ENCODE peak calls at places on chromosomes 7 and 10, in six cellular contexts. One of them, this sample, is unnamed.

GRCh38 chr10:111211756-111212155 is 134.9 kb downstream of the ADRA2A start:
- DNase-seq in activated T-cell treated with anti-CD3 and anti-CD28 coated beads, Interleukin-2, amount 50 U/mL, for 1 hour: no peak
- DNase-seq in T47D: no peak
- DNase-seq in cardiac septum: no peak
- DNase-seq in stimulated activated CD4-positive, alpha-beta T cell treated with anti-CD3 and anti-CD28 coated beads, Interleukin-4, amount 100 ng/mL, for 1 hour: no peak
- DNase-seq in left colon: no peak
- DNase-seq in this sample: no peak

GRCh38 chr7:131302876-131303707 is 24.6 kb upstream of the MKLN1 start:
- DNase-seq in T47D: peak; percentile 31
- DNase-seq in left colon: no peak
- DNase-seq in stimulated activated CD4-positive, alpha-beta T cell treated with anti-CD3 and anti-CD28 coated beads, Interleukin-4, amount 100 ng/mL, for 1 hour: peak; percentile 25
- DNase-seq in activated T-cell treated with anti-CD3 and anti-CD28 coated beads, Interleukin-2, amount 50 U/mL, for 1 hour: peak; percentile 31
- DNase-seq in cardiac septum: no peak
- DNase-seq in this sample: no peak

GRCh38 chr7:81273601-81274397 is 354.9 kb upstream of the SEMA3C start:
- DNase-seq in activated T-cell treated with anti-CD3 and anti-CD28 coated beads, Interleukin-2, amount 50 U/mL, for 1 hour: no peak
- DNase-seq in left colon: no peak
- DNase-seq in T47D: no peak
- DNase-seq in stimulated activated CD4-positive, alpha-beta T cell treated with anti-CD3 and anti-CD28 coated beads, Interleukin-4, amount 100 ng/mL, for 1 hour: no peak
- DNase-seq in cardiac septum: no peak
- DNase-seq in this sample: no peak

GRCh38 chr10:96292971-96293909 is 11.0 kb upstream of the DNTT start:
- DNase-seq in left colon: no peak
- DNase-seq in activated T-cell treated with anti-CD3 and anti-CD28 coated beads, Interleukin-2, amount 50 U/mL, for 1 hour: no peak
- DNase-seq in T47D: peak; percentile 42
- DNase-seq in cardiac septum: no peak
- DNase-seq in stimulated activated CD4-positive, alpha-beta T cell treated with anti-CD3 and anti-CD28 coated beads, Interleukin-4, amount 100 ng/mL, for 1 hour: no peak
- DNase-seq in this sample: no peak

GRCh38 chr7:84123903-84124573 is 70.6 kb downstream of the SEMA3A start:
- DNase-seq in left colon: no peak
- DNase-seq in stimulated activated CD4-positive, alpha-beta T cell treated with anti-CD3 and anti-CD28 coated beads, Interleukin-4, amount 100 ng/mL, for 1 hour: no peak
- DNase-seq in cardiac septum: no peak
- DNase-seq in activated T-cell treated with anti-CD3 and anti-CD28 coated beads, Interleukin-2, amount 50 U/mL, for 1 hour: no peak
- DNase-seq in T47D: no peak
- DNase-seq in this sample: no peak

GRCh38 chr10:86364551-86365345 is 1.8 kb downstream of the GRID1 start:
- DNase-seq in T47D: no peak
- DNase-seq in cardiac septum: peak; percentile 57
- DNase-seq in left colon: peak; percentile 20
- DNase-seq in stimulated activated CD4-positive, alpha-beta T cell treated with anti-CD3 and anti-CD28 coated beads, Interleukin-4, amount 100 ng/mL, for 1 hour: no peak
- DNase-seq in activated T-cell treated with anti-CD3 and anti-CD28 coated beads, Interleukin-2, amount 50 U/mL, for 1 hour: no peak
- DNase-seq in this sample: no peak

GRCh38 chr10:23338155-23338828 is 6.3 kb downstream of the C10orf67 start:
- DNase-seq in activated T-cell treated with anti-CD3 and anti-CD28 coated beads, Interleukin-2, amount 50 U/mL, for 1 hour: no peak
- DNase-seq in T47D: no peak
- DNase-seq in left colon: no peak
- DNase-seq in stimulated activated CD4-positive, alpha-beta T cell treated with anti-CD3 and anti-CD28 coated beads, Interleukin-4, amount 100 ng/mL, for 1 hour: no peak
- DNase-seq in cardiac septum: no peak
- DNase-seq in this sample: no peak

GRCh38 chr10:123270221-123270620 is 116.0 kb downstream of the BUB3 start:
- DNase-seq in stimulated activated CD4-positive, alpha-beta T cell treated with anti-CD3 and anti-CD28 coated beads, Interleukin-4, amount 100 ng/mL, for 1 hour: no peak
- DNase-seq in activated T-cell treated with anti-CD3 and anti-CD28 coated beads, Interleukin-2, amount 50 U/mL, for 1 hour: no peak
- DNase-seq in left colon: no peak
- DNase-seq in cardiac septum: no peak
- DNase-seq in T47D: no peak
- DNase-seq in this sample: no peak

GRCh38 chr7:69166979-69167516 is 431.2 kb upstream of the AUTS2 start:
- DNase-seq in activated T-cell treated with anti-CD3 and anti-CD28 coated beads, Interleukin-2, amount 50 U/mL, for 1 hour: no peak
- DNase-seq in T47D: no peak
- DNase-seq in stimulated activated CD4-positive, alpha-beta T cell treated with anti-CD3 and anti-CD28 coated beads, Interleukin-4, amount 100 ng/mL, for 1 hour: no peak
- DNase-seq in cardiac septum: no peak
- DNase-seq in left colon: no peak
- DNase-seq in this sample: no peak

GRCh38 chr10:69716711-69717560 is 84.8 kb upstream of the COL13A1 start:
- DNase-seq in cardiac septum: no peak
- DNase-seq in left colon: no peak
- DNase-seq in T47D: peak; percentile 56
- DNase-seq in stimulated activated CD4-positive, alpha-beta T cell treated with anti-CD3 and anti-CD28 coated beads, Interleukin-4, amount 100 ng/mL, for 1 hour: peak; percentile 64
- DNase-seq in activated T-cell treated with anti-CD3 and anti-CD28 coated beads, Interleukin-2, amount 50 U/mL, for 1 hour: peak; percentile 60
- DNase-seq in this sample: peak; percentile 35

GRCh38 chr7:137953692-137954470 is 48.0 kb downstream of the CREB3L2 start:
- DNase-seq in activated T-cell treated with anti-CD3 and anti-CD28 coated beads, Interleukin-2, amount 50 U/mL, for 1 hour: no peak
- DNase-seq in cardiac septum: no peak
- DNase-seq in stimulated activated CD4-positive, alpha-beta T cell treated with anti-CD3 and anti-CD28 coated beads, Interleukin-4, amount 100 ng/mL, for 1 hour: no peak
- DNase-seq in T47D: no peak
- DNase-seq in left colon: peak; percentile 56
- DNase-seq in this sample: no peak

GRCh38 chr10:97024181-97025073 is 161.3 kb downstream of the SLIT1 start:
- DNase-seq in activated T-cell treated with anti-CD3 and anti-CD28 coated beads, Interleukin-2, amount 50 U/mL, for 1 hour: peak; percentile 2
- DNase-seq in T47D: no peak
- DNase-seq in left colon: no peak
- DNase-seq in cardiac septum: peak; percentile 76
- DNase-seq in stimulated activated CD4-positive, alpha-beta T cell treated with anti-CD3 and anti-CD28 coated beads, Interleukin-4, amount 100 ng/mL, for 1 hour: no peak
- DNase-seq in this sample: no peak

GRCh38 chr10:46048152-46048551 is 2.1 kb upstream of the MSMB start:
- DNase-seq in left colon: no peak
- DNase-seq in stimulated activated CD4-positive, alpha-beta T cell treated with anti-CD3 and anti-CD28 coated beads, Interleukin-4, amount 100 ng/mL, for 1 hour: no peak
- DNase-seq in activated T-cell treated with anti-CD3 and anti-CD28 coated beads, Interleukin-2, amount 50 U/mL, for 1 hour: no peak
- DNase-seq in cardiac septum: no peak
- DNase-seq in T47D: no peak
- DNase-seq in this sample: no peak

GRCh38 chr7:29039747-29040569 is 81.8 kb upstream of the TRIL start:
- DNase-seq in activated T-cell treated with anti-CD3 and anti-CD28 coated beads, Interleukin-2, amount 50 U/mL, for 1 hour: no peak
- DNase-seq in left colon: no peak
- DNase-seq in stimulated activated CD4-positive, alpha-beta T cell treated with anti-CD3 and anti-CD28 coated beads, Interleukin-4, amount 100 ng/mL, for 1 hour: no peak
- DNase-seq in cardiac septum: no peak
- DNase-seq in T47D: no peak
- DNase-seq in this sample: no peak

GRCh38 chr10:4678023-4678950 is 147.7 kb upstream of the AKR1E2 start:
- DNase-seq in cardiac septum: no peak
- DNase-seq in activated T-cell treated with anti-CD3 and anti-CD28 coated beads, Interleukin-2, amount 50 U/mL, for 1 hour: no peak
- DNase-seq in stimulated activated CD4-positive, alpha-beta T cell treated with anti-CD3 and anti-CD28 coated beads, Interleukin-4, amount 100 ng/mL, for 1 hour: no peak
- DNase-seq in T47D: no peak
- DNase-seq in left colon: peak; percentile 33
- DNase-seq in this sample: no peak

GRCh38 chr7:18715988-18716387 is 220.4 kb downstream of the HDAC9 start:
- DNase-seq in T47D: no peak
- DNase-seq in left colon: no peak
- DNase-seq in stimulated activated CD4-positive, alpha-beta T cell treated with anti-CD3 and anti-CD28 coated beads, Interleukin-4, amount 100 ng/mL, for 1 hour: no peak
- DNase-seq in activated T-cell treated with anti-CD3 and anti-CD28 coated beads, Interleukin-2, amount 50 U/mL, for 1 hour: no peak
- DNase-seq in cardiac septum: no peak
- DNase-seq in this sample: no peak

GRCh38 chr7:107779647-107780099 is 23.4 kb downstream of the SLC26A3 start:
- DNase-seq in cardiac septum: no peak
- DNase-seq in T47D: no peak
- DNase-seq in activated T-cell treated with anti-CD3 and anti-CD28 coated beads, Interleukin-2, amount 50 U/mL, for 1 hour: no peak
- DNase-seq in left colon: peak; percentile 59
- DNase-seq in stimulated activated CD4-positive, alpha-beta T cell treated with anti-CD3 and anti-CD28 coated beads, Interleukin-4, amount 100 ng/mL, for 1 hour: no peak
- DNase-seq in this sample: no peak

GRCh38 chr7:55477781-55478374 is 94.4 kb downstream of the VOPP1 start:
- DNase-seq in cardiac septum: peak; percentile 70
- DNase-seq in left colon: no peak
- DNase-seq in stimulated activated CD4-positive, alpha-beta T cell treated with anti-CD3 and anti-CD28 coated beads, Interleukin-4, amount 100 ng/mL, for 1 hour: no peak
- DNase-seq in T47D: no peak
- DNase-seq in activated T-cell treated with anti-CD3 and anti-CD28 coated beads, Interleukin-2, amount 50 U/mL, for 1 hour: no peak
- DNase-seq in this sample: no peak